ENCODE peak calls at places on chromosomes 6 and 20, in seven cellular contexts. One of them, this sample, is unnamed.

GRCh38 chr20:63484651-63485403 is 12.4 kb upstream of the KCNQ2 start:
- DNase-seq in GM10248: no peak
- DNase-seq in HCT116: no peak
- DNase-seq in NB4: no peak
- DNase-seq in left ventricle myocardium inferior: no peak
- DNase-seq in endodermal cell: no peak
- DNase-seq in cardiac muscle cell: no peak
- DNase-seq in this sample: no peak

GRCh38 chr6:139583420-139583819 is 209.0 kb upstream of the CITED2 start:
- DNase-seq in GM10248: no peak
- DNase-seq in HCT116: no peak
- DNase-seq in NB4: no peak
- DNase-seq in left ventricle myocardium inferior: no peak
- DNase-seq in endodermal cell: no peak
- DNase-seq in cardiac muscle cell: no peak
- DNase-seq in this sample: no peak

GRCh38 chr6:68273297-68273696 is 361.8 kb upstream of the ADGRB3 start:
- DNase-seq in GM10248: no peak
- DNase-seq in HCT116: no peak
- DNase-seq in NB4: no peak
- DNase-seq in left ventricle myocardium inferior: no peak
- DNase-seq in endodermal cell: no peak
- DNase-seq in cardiac muscle cell: no peak
- DNase-seq in this sample: no peak

GRCh38 chr20:25508083-25508770 is 77.1 kb downstream of the NINL start:
- DNase-seq in GM10248: no peak
- DNase-seq in HCT116: no peak
- DNase-seq in NB4: no peak
- DNase-seq in left ventricle myocardium inferior: no peak
- DNase-seq in endodermal cell: no peak
- DNase-seq in cardiac muscle cell: no peak
- DNase-seq in this sample: no peak

GRCh38 chr6:13511913-13512717 is 24.7 kb upstream of the GFOD1 start:
- DNase-seq in GM10248: no peak
- DNase-seq in HCT116: no peak
- DNase-seq in NB4: no peak
- DNase-seq in left ventricle myocardium inferior: peak
- DNase-seq in endodermal cell: no peak
- DNase-seq in cardiac muscle cell: no peak
- DNase-seq in this sample: no peak

GRCh38 chr6:142376115-142376514 is 74.3 kb downstream of the ADGRG6 start:
- DNase-seq in GM10248: no peak
- DNase-seq in HCT116: no peak
- DNase-seq in NB4: no peak
- DNase-seq in left ventricle myocardium inferior: no peak
- DNase-seq in endodermal cell: no peak
- DNase-seq in cardiac muscle cell: no peak
- DNase-seq in this sample: no peak

GRCh38 chr20:16946097-16946496 is 197.9 kb downstream of the OTOR start:
- DNase-seq in GM10248: no peak
- DNase-seq in HCT116: no peak
- DNase-seq in NB4: no peak
- DNase-seq in left ventricle myocardium inferior: no peak
- DNase-seq in endodermal cell: no peak
- DNase-seq in cardiac muscle cell: no peak
- DNase-seq in this sample: no peak

GRCh38 chr6:79632580-79632979 is 1.5 kb downstream of the SH3BGRL2 start:
- DNase-seq in GM10248: no peak
- DNase-seq in HCT116: no peak
- DNase-seq in NB4: no peak
- DNase-seq in left ventricle myocardium inferior: no peak
- DNase-seq in endodermal cell: no peak
- DNase-seq in cardiac muscle cell: no peak
- DNase-seq in this sample: no peak

GRCh38 chr6:56370591-56371198 is 123.3 kb upstream of the COL21A1 start:
- DNase-seq in GM10248: peak
- DNase-seq in HCT116: no peak
- DNase-seq in NB4: peak
- DNase-seq in left ventricle myocardium inferior: no peak
- DNase-seq in endodermal cell: no peak
- DNase-seq in cardiac muscle cell: peak
- DNase-seq in this sample: peak

GRCh38 chr6:40931927-40932326 is 107.1 kb downstream of the UNC5CL start:
- DNase-seq in GM10248: no peak
- DNase-seq in HCT116: no peak
- DNase-seq in NB4: no peak
- DNase-seq in left ventricle myocardium inferior: no peak
- DNase-seq in endodermal cell: no peak
- DNase-seq in cardiac muscle cell: no peak
- DNase-seq in this sample: no peak

GRCh38 chr20:38338849-38339520 is 7.3 kb upstream of the LBP start:
- DNase-seq in GM10248: no peak
- DNase-seq in HCT116: no peak
- DNase-seq in NB4: no peak
- DNase-seq in left ventricle myocardium inferior: no peak
- DNase-seq in endodermal cell: peak
- DNase-seq in cardiac muscle cell: peak
- DNase-seq in this sample: no peak

DNA sequence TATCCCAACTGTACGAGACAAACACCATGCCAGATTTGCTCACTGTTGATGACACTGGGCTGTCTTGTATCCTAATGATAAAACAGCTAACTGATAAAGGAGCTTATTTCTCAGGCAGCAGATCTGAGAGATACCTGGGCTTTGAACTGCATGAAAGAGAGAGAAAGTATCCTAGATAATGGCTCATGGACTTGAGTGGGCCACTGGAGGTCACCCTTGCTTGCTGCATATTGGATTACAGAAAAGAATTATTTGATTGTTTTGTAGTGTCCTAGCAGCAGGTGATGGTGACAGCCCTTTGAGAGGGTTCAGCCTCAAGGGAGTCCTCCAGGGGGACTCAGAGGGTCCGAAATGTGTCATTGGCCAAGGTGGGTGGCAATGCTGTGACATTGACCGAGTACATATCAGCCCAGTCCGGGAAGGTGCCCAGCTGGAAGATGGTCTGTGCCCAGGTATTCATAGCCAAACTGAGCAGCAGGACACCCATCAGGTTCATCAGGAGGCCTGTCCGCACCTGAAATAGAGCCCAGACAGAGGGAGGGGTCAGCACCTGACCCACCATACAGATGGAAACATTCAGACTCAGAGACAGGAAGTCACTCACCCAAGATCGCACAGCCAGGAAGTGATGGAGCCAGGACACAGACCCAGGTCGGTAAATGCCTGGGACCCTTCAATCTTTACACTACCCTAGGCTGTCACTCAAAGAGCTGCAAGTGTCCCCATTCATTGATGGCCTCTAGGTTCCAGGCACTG is 9.4 kb upstream of the OCSTAMP start:
- DNase-seq in GM10248: no peak
- DNase-seq in HCT116: no peak
- DNase-seq in NB4: no peak
- DNase-seq in left ventricle myocardium inferior: no peak
- DNase-seq in endodermal cell: no peak
- DNase-seq in cardiac muscle cell: no peak
- DNase-seq in this sample: no peak
- TF ChIP-seq CTCF in GM10248: no peak
- TF ChIP-seq CTCF in HCT116: no peak
- TF ChIP-seq CTCF in NB4: no peak
- TF ChIP-seq CTCF in left ventricle myocardium inferior: peak
- TF ChIP-seq CTCF in endodermal cell: peak
- TF ChIP-seq CTCF in cardiac muscle cell: no peak
- TF ChIP-seq CTCF in this sample: no peak

GRCh38 chr20:54980321-54980960 is 505.0 kb downstream of the DOK5 start:
- DNase-seq in GM10248: no peak
- DNase-seq in HCT116: no peak
- DNase-seq in NB4: peak
- DNase-seq in left ventricle myocardium inferior: no peak
- DNase-seq in endodermal cell: no peak
- DNase-seq in cardiac muscle cell: peak
- DNase-seq in this sample: no peak
- TF ChIP-seq CTCF in GM10248: peak
- TF ChIP-seq CTCF in HCT116: no peak
- TF ChIP-seq CTCF in NB4: peak
- TF ChIP-seq CTCF in left ventricle myocardium inferior: peak
- TF ChIP-seq CTCF in endodermal cell: peak
- TF ChIP-seq CTCF in cardiac muscle cell: no peak
- TF ChIP-seq CTCF in this sample: no peak

DNA sequence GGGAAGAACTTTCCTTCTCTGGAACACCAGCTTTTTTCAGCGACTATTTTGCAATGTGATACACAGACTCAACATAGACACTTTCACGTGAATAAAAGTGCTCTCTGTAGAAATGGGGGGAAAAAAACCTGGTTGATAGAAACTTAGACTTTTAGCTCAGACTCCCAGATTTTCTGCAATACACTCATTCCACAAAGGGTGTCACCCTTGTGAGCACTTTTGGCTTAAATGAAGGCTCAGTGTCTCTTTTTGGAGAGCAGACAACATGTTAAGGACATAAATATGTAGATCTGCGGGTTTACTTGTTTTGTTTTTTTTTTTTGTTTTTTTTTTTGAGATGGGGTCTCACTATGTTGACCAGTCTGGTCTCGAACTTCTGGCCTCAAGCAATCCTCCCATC is 579.6 kb downstream of the PTPRT start:
- DNase-seq in GM10248: no peak
- DNase-seq in HCT116: no peak
- DNase-seq in NB4: no peak
- DNase-seq in left ventricle myocardium inferior: no peak
- DNase-seq in endodermal cell: no peak
- DNase-seq in cardiac muscle cell: no peak
- DNase-seq in this sample: no peak
- TF ChIP-seq CTCF in GM10248: no peak
- TF ChIP-seq CTCF in HCT116: no peak
- TF ChIP-seq CTCF in NB4: no peak
- TF ChIP-seq CTCF in left ventricle myocardium inferior: no peak
- TF ChIP-seq CTCF in endodermal cell: peak
- TF ChIP-seq CTCF in cardiac muscle cell: no peak
- TF ChIP-seq CTCF in this sample: no peak

DNA sequence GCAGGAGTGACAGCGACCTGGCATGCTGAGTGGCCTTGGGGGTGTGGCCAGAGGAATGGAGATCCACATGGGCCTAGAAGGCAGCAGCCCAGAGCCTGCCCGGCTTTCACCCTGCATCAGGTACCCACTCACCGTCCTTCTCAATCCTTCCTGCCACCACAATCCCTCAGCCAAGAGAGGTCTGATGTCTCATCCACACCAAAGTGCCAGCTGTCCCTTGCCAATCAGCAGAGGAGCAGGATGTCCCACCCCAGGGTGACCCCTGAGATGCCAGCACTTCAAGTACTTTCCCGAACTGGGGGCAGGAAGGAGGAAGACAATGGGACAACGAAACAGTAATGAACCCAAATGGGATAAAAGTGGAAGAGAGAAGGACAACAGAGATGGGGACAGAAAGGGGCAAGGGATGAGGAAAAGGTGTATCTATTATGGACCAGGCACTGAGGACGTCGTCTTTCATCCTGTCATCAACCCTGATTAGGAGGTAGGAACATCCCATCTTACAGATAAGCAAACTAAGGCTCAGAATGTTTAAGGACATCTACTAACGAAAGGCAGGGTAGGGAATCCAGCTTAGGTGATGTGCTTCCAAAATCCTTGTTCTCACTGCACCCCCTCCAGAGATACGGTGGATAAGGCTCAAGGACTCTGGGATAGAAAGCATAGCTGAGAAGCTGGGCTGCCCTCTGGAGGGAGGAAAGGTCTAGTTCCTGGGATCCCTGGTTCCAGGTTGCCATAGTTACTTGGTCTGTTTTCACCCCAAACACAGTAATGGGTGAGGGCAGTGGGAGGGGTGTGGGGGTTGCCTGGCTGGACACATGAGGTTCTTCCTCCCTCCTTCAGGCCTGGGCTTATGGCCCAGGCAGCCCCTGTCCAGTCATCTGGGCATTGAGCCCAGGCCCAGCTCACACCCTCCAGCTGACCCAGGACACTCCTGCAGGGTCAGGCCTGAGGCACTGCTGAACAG is 4.5 kb upstream of the TNXB start:
- DNase-seq in GM10248: no peak
- DNase-seq in HCT116: no peak
- DNase-seq in NB4: no peak
- DNase-seq in left ventricle myocardium inferior: peak
- DNase-seq in endodermal cell: peak
- DNase-seq in cardiac muscle cell: no peak
- DNase-seq in this sample: no peak
- TF ChIP-seq CTCF in GM10248: no peak
- TF ChIP-seq CTCF in HCT116: peak
- TF ChIP-seq CTCF in NB4: no peak
- TF ChIP-seq CTCF in left ventricle myocardium inferior: peak
- TF ChIP-seq CTCF in endodermal cell: peak
- TF ChIP-seq CTCF in cardiac muscle cell: peak
- TF ChIP-seq CTCF in this sample: no peak

GRCh38 chr20:49812463-49813304 is at the start of gene SLC9A8:
- DNase-seq in GM10248: peak
- DNase-seq in HCT116: peak
- DNase-seq in NB4: peak
- DNase-seq in left ventricle myocardium inferior: peak
- DNase-seq in endodermal cell: peak
- DNase-seq in cardiac muscle cell: peak
- DNase-seq in this sample: peak
- TF ChIP-seq CTCF in GM10248: no peak
- TF ChIP-seq CTCF in HCT116: peak
- TF ChIP-seq CTCF in NB4: peak
- TF ChIP-seq CTCF in left ventricle myocardium inferior: peak
- TF ChIP-seq CTCF in endodermal cell: peak
- TF ChIP-seq CTCF in cardiac muscle cell: peak
- TF ChIP-seq CTCF in this sample: no peak

GRCh38 chr6:32894085-32895005 is 40.4 kb downstream of the PSMB9 start:
- DNase-seq in GM10248: peak
- DNase-seq in HCT116: peak
- DNase-seq in NB4: peak
- DNase-seq in left ventricle myocardium inferior: peak
- DNase-seq in endodermal cell: peak
- DNase-seq in cardiac muscle cell: peak
- DNase-seq in this sample: peak
- TF ChIP-seq CTCF in GM10248: no peak
- TF ChIP-seq CTCF in HCT116: no peak
- TF ChIP-seq CTCF in NB4: no peak
- TF ChIP-seq CTCF in left ventricle myocardium inferior: no peak
- TF ChIP-seq CTCF in endodermal cell: peak
- TF ChIP-seq CTCF in cardiac muscle cell: no peak
- TF ChIP-seq CTCF in this sample: no peak

This sample was measured in GM13976.